ENCODE peak calls at places on chromosomes 13 and 19, in five cellular contexts. One of them, this sample, is unnamed.

GRCh38 chr13:28918030-28918429 is 97.9 kb downstream of the MTUS2 start:
- DNase-seq in amniotic stem cell: no peak
- DNase-seq in DMS53: no peak
- DNase-seq in hypothalamus: no peak
- DNase-seq in NCI-H345: no peak
- DNase-seq in this sample: no peak

GRCh38 chr13:72562686-72563085 is 164.7 kb downstream of the MZT1 start:
- DNase-seq in NCI-H345: no peak
- DNase-seq in DMS53: no peak
- DNase-seq in amniotic stem cell: no peak
- DNase-seq in hypothalamus: no peak
- DNase-seq in this sample: no peak

GRCh38 chr13:27171244-27171829 is at the start of gene USP12:
- DNase-seq in NCI-H345: peak; percentile 27
- DNase-seq in hypothalamus: peak; percentile 30
- DNase-seq in DMS53: no peak
- DNase-seq in amniotic stem cell: peak; percentile 3
- DNase-seq in this sample: no peak

GRCh38 chr13:19862511-19863313 is 737 bp downstream of the ZMYM5 start:
- DNase-seq in amniotic stem cell: no peak
- DNase-seq in hypothalamus: peak; percentile 45
- DNase-seq in DMS53: peak; percentile 65
- DNase-seq in NCI-H345: no peak
- DNase-seq in this sample: no peak

GRCh38 chr19:6765738-6766356 is 1.4 kb downstream of the SH2D3A start:
- DNase-seq in amniotic stem cell: no peak
- DNase-seq in NCI-H345: peak; percentile 40
- DNase-seq in hypothalamus: no peak
- DNase-seq in DMS53: peak; percentile 77
- DNase-seq in this sample: no peak

GRCh38 chr13:66657165-66657895 is 572.8 kb downstream of the PCDH9 start:
- DNase-seq in hypothalamus: peak; percentile 36
- DNase-seq in DMS53: peak; percentile 93
- DNase-seq in NCI-H345: peak; percentile 98
- DNase-seq in amniotic stem cell: peak; percentile 80
- DNase-seq in this sample: peak; percentile 83

GRCh38 chr19:29873024-29873800 is 61.4 kb downstream of the CCNE1 start:
- DNase-seq in NCI-H345: peak; percentile 77
- DNase-seq in hypothalamus: peak; percentile 39
- DNase-seq in amniotic stem cell: no peak
- DNase-seq in DMS53: peak; percentile 38
- DNase-seq in this sample: no peak

GRCh38 chr19:53019684-53020083 is 6.0 kb downstream of the ERVV-1 start:
- DNase-seq in hypothalamus: no peak
- DNase-seq in NCI-H345: no peak
- DNase-seq in DMS53: peak; percentile 14
- DNase-seq in amniotic stem cell: no peak
- DNase-seq in this sample: no peak

GRCh38 chr19:19217110-19217509 is 5.4 kb downstream of the NCAN start:
- DNase-seq in hypothalamus: no peak
- DNase-seq in amniotic stem cell: no peak
- DNase-seq in DMS53: peak; percentile 76
- DNase-seq in NCI-H345: no peak
- DNase-seq in this sample: no peak

GRCh38 chr19:681638-682037 is 5.4 kb downstream of the FSTL3 start:
- DNase-seq in DMS53: no peak
- DNase-seq in amniotic stem cell: no peak
- DNase-seq in NCI-H345: no peak
- DNase-seq in hypothalamus: no peak
- DNase-seq in this sample: no peak

GRCh38 chr19:27774827-27775226 is 1438.1 kb downstream of the UQCRFS1 start:
- DNase-seq in NCI-H345: no peak
- DNase-seq in DMS53: peak; percentile 71
- DNase-seq in amniotic stem cell: no peak
- DNase-seq in hypothalamus: no peak
- DNase-seq in this sample: no peak

GRCh38 chr19:29878973-29879654 is 62.9 kb upstream of the URI1 start:
- DNase-seq in hypothalamus: no peak
- DNase-seq in NCI-H345: peak; percentile 50
- DNase-seq in amniotic stem cell: no peak
- DNase-seq in DMS53: peak; percentile 19
- DNase-seq in this sample: peak; percentile 32

GRCh38 chr19:30450101-30450500 is 77.9 kb downstream of the ZNF536 start:
- DNase-seq in NCI-H345: no peak
- DNase-seq in hypothalamus: peak; percentile 44
- DNase-seq in DMS53: no peak
- DNase-seq in amniotic stem cell: no peak
- DNase-seq in this sample: no peak

GRCh38 chr13:90105881-90106496 is 1241.5 kb upstream of the MIR17HG start:
- DNase-seq in hypothalamus: no peak
- DNase-seq in NCI-H345: no peak
- DNase-seq in amniotic stem cell: no peak
- DNase-seq in DMS53: no peak
- DNase-seq in this sample: no peak

GRCh38 chr13:52125547-52125946 is 3.3 kb downstream of the NEK5 start:
- DNase-seq in DMS53: no peak
- DNase-seq in amniotic stem cell: no peak
- DNase-seq in NCI-H345: no peak
- DNase-seq in hypothalamus: no peak
- DNase-seq in this sample: no peak

GRCh38 chr19:1967087-1967608 is 26.2 kb downstream of the CSNK1G2 start:
- DNase-seq in DMS53: no peak
- DNase-seq in NCI-H345: no peak
- DNase-seq in hypothalamus: no peak
- DNase-seq in amniotic stem cell: no peak
- DNase-seq in this sample: no peak

GRCh38 chr13:24834902-24835510 is 71.0 kb downstream of the RNF17 start:
- DNase-seq in DMS53: no peak
- DNase-seq in NCI-H345: peak; percentile 80
- DNase-seq in amniotic stem cell: no peak
- DNase-seq in hypothalamus: no peak
- DNase-seq in this sample: no peak

GRCh38 chr19:37778613-37779138 is 710 bp downstream of the ZNF573 start:
- DNase-seq in amniotic stem cell: no peak
- DNase-seq in hypothalamus: no peak
- DNase-seq in DMS53: peak; percentile 53
- DNase-seq in NCI-H345: peak; percentile 25
- DNase-seq in this sample: no peak

GRCh38 chr19:4012975-4013634 is 5.6 kb downstream of the PIAS4 start:
- DNase-seq in amniotic stem cell: no peak
- DNase-seq in DMS53: no peak
- DNase-seq in NCI-H345: no peak
- DNase-seq in hypothalamus: no peak
- DNase-seq in this sample: no peak

GRCh38 chr13:85497652-85498051 is 301.6 kb downstream of the SLITRK6 start:
- DNase-seq in amniotic stem cell: peak; percentile 79
- DNase-seq in DMS53: no peak
- DNase-seq in NCI-H345: no peak
- DNase-seq in hypothalamus: no peak
- DNase-seq in this sample: peak; percentile 49